ENCODE peak calls at places on chromosomes 11 and 22, in six cellular contexts. Y, R, C, X, L and O are unnamed samples.

GRCh38 chr11:91243065-91243464 is 981.6 kb upstream of the FAT3 start:
- DNase-seq in Y (no peak), R (no peak), C (no peak), X (no peak), L (no peak), O (no peak)

GRCh38 chr11:44243633-44244343 is 66.2 kb downstream of the ALX4 start:
- DNase-seq in Y (peak), R (no peak), C (no peak), X (peak), L (no peak), O (no peak)

GRCh38 chr22:18988958-18989357 is 52.9 kb upstream of the PRODH start:
- DNase-seq in Y (no peak), R (no peak), C (no peak), X (no peak), L (no peak), O (no peak)

GRCh38 chr11:65743928-65744698 is 23.5 kb upstream of the RNASEH2C start:
- DNase-seq in Y (peak), R (peak), C (peak), X (peak), L (no peak), O (peak)

GRCh38 chr11:114886644-114887259 is 208.4 kb downstream of the NXPE2 start:
- DNase-seq in Y (no peak), R (no peak), C (no peak), X (no peak), L (no peak), O (no peak)

GRCh38 chr22:39900306-39901227 is at the start of gene GRAP2:
- DNase-seq in Y (no peak), R (no peak), C (peak), X (no peak), L (peak), O (no peak)

GRCh38 chr22:17381237-17381913 is 12.1 kb downstream of the CECR2 start:
- DNase-seq in Y (no peak), R (no peak), C (no peak), X (peak), L (no peak), O (no peak)

GRCh38 chr11:47572715-47573255 is 6.0 kb downstream of the KBTBD4 start:
- DNase-seq in Y (no peak), R (no peak), C (no peak), X (no peak), L (no peak), O (peak)

GRCh38 chr11:12677131-12677530 is 2.9 kb downstream of the TEAD1 start:
- DNase-seq in Y (no peak), R (no peak), C (no peak), X (no peak), L (no peak), O (peak)

GRCh38 chr22:35418088-35418487 is 18.1 kb downstream of the MCM5 start:
- DNase-seq in Y (no peak), R (no peak), C (no peak), X (no peak), L (no peak), O (no peak)

GRCh38 chr11:84316866-84317560 is 1030.8 kb upstream of the CCDC90B start:
- DNase-seq in Y (no peak), R (no peak), C (no peak), X (no peak), L (no peak), O (no peak)

GRCh38 chr11:118921929-118922744 is 3.6 kb downstream of the BCL9L start:
- DNase-seq in Y (no peak), R (no peak), C (no peak), X (peak), L (no peak), O (peak)

GRCh38 chr11:115054541-115055538 is 376.5 kb downstream of the NXPE2 start:
- DNase-seq in Y (no peak), R (no peak), C (no peak), X (no peak), L (no peak), O (no peak)

GRCh38 chr11:105609832-105610781 is at the start of gene GRIA4:
- DNase-seq in Y (no peak), R (no peak), C (no peak), X (no peak), L (no peak), O (peak)

GRCh38 chr11:112196519-112197087 is 21.3 kb downstream of the BCO2 start:
- DNase-seq in Y (no peak), R (no peak), C (no peak), X (no peak), L (no peak), O (no peak)

GRCh38 chr11:32136654-32137053 is 45.8 kb downstream of the RCN1 start:
- DNase-seq in Y (no peak), R (no peak), C (peak), X (no peak), L (no peak), O (no peak)

GRCh38 chr11:62169448-62169847 is 20.6 kb upstream of the SCGB1D1 start:
- DNase-seq in Y (no peak), R (no peak), C (no peak), X (no peak), L (no peak), O (no peak)

GRCh38 chr11:68924073-68924925 is 20.6 kb downstream of the IGHMBP2 start:
- DNase-seq in Y (no peak), R (no peak), C (no peak), X (no peak), L (no peak), O (no peak)

GRCh38 chr11:72349616-72350218 is 84.6 kb downstream of the CLPB start:
- DNase-seq in Y (no peak), R (no peak), C (peak), X (no peak), L (no peak), O (peak)

GRCh38 chr11:65471410-65471762 is 27.5 kb upstream of the MALAT1 start:
- DNase-seq in Y (no peak), R (no peak), C (peak), X (peak), L (no peak), O (peak)

GRCh38 chr22:23526588-23527315 is 53.3 kb downstream of the IGLL1 start:
- DNase-seq in Y (no peak), R (no peak), C (no peak), X (no peak), L (no peak), O (peak)

GRCh38 chr22:49212002-49212401 is 615.7 kb downstream of the BRD1 start:
- DNase-seq in Y (no peak), R (no peak), C (no peak), X (no peak), L (no peak), O (no peak)

GRCh38 chr11:131370901-131371790 is 731 bp downstream of the NTM start:
- DNase-seq in Y (no peak), R (no peak), C (no peak), X (no peak), L (no peak), O (peak)

GRCh38 chr11:35418847-35419712 is at the start of gene SLC1A2:
- DNase-seq in Y (no peak), R (no peak), C (no peak), X (no peak), L (no peak), O (peak)

GRCh38 chr11:46202696-46203391 is 74.6 kb upstream of the CREB3L1 start:
- DNase-seq in Y (no peak), R (no peak), C (no peak), X (no peak), L (no peak), O (no peak)

GRCh38 chr22:44259366-44260215 is 53.2 kb downstream of the SHISAL1 start:
- DNase-seq in Y (no peak), R (no peak), C (no peak), X (no peak), L (no peak), O (no peak)

GRCh38 chr11:86453290-86454030 is 78.8 kb downstream of the CCDC81 start:
- DNase-seq in Y (no peak), R (no peak), C (no peak), X (no peak), L (no peak), O (no peak)

GRCh38 chr22:49730656-49731055 is 97.0 kb downstream of the BRD1 start:
- DNase-seq in Y (no peak), R (no peak), C (no peak), X (no peak), L (no peak), O (no peak)

GRCh38 chr11:75465701-75466531 is 32.9 kb upstream of the KLHL35 start:
- DNase-seq in Y (no peak), R (no peak), C (no peak), X (no peak), L (no peak), O (no peak)

GRCh38 chr11:61693897-61694840 is 14.0 kb downstream of the DAGLA start:
- DNase-seq in Y (no peak), R (no peak), C (no peak), X (peak), L (no peak), O (no peak)

GRCh38 chr11:126949066-126949945 is 51.3 kb downstream of the KIRREL3 start:
- DNase-seq in Y (no peak), R (no peak), C (no peak), X (no peak), L (no peak), O (no peak)

GRCh38 chr11:47394322-47395224 is 13.8 kb upstream of the SLC39A13 start:
- DNase-seq in Y (no peak), R (peak), C (peak), X (peak), L (no peak), O (no peak)

GRCh38 chr11:81098471-81098870 is 1635.2 kb downstream of the FAM181B start:
- DNase-seq in Y (no peak), R (no peak), C (no peak), X (no peak), L (no peak), O (no peak)

GRCh38 chr22:50253941-50254340 is 2.9 kb upstream of the HDAC10 start:
- DNase-seq in Y (no peak), R (no peak), C (no peak), X (no peak), L (no peak), O (no peak)

GRCh38 chr11:131038597-131038996 is 122.3 kb upstream of the SNX19 start:
- DNase-seq in Y (no peak), R (no peak), C (peak), X (no peak), L (no peak), O (peak)

GRCh38 chr22:21064917-21065864 is 19.4 kb downstream of the LRRC74B start:
- DNase-seq in Y (no peak), R (no peak), C (no peak), X (no peak), L (no peak), O (no peak)

GRCh38 chr11:76885390-76886097 is 24.8 kb downstream of the ACER3 start:
- DNase-seq in Y (no peak), R (no peak), C (no peak), X (no peak), L (no peak), O (no peak)

GRCh38 chr22:19870153-19871022 is 15.7 kb upstream of the GNB1L start:
- DNase-seq in Y (no peak), R (no peak), C (no peak), X (peak), L (no peak), O (no peak)

GRCh38 chr11:76835928-76836612 is 24.6 kb upstream of the ACER3 start:
- DNase-seq in Y (no peak), R (no peak), C (no peak), X (no peak), L (no peak), O (no peak)

GRCh38 chr11:62770778-62771143 is 435 bp upstream of the TAF6L start:
- DNase-seq in Y (no peak), R (no peak), C (no peak), X (peak), L (no peak), O (peak)

DNA sequence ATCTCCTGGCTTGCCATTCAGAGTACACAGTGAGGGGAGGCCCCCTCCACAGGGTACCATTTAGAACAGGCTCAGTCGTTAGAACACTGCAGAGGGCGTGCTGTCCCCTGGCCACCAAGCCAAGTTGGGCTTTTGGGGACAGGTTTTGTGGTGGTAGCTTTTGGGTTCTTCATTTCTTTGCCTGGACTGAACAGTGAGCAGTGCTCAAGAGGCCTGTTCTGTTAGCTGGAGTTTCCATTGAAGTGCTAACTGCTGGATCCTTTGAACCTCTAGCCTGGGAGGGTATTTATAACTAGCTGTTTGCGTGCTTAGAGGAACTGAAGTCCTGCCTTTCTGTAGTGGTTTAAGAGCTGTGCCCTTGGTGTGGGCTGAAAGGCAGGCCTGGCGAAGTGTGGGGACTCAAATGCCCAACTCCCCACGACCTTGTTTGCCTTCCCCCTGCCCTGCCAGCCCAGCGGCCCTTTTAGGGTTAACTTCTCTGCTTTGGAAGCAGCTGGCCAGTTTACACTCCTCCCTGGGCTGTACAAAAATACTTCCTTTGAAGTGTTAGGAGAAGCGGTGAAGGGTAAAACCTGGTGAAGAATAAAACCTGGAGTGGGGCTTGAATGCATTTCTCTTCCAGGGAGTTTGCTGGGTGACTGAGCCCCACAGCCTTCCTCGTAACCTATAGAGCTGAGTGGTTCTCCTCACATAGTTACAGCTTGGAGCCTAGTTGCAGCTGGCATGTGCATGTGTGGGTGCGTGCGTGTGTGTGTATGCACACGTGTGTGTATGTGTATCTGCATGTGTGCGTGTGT is 34.6 kb downstream of the ZNRF3 start:
- DNase-seq in Y (no peak), R (no peak), C (no peak), X (peak), L (no peak), O (peak)
- TF ChIP-seq GABPA in Y (no peak), R (no peak), C (no peak), X (peak), L (no peak), O (no peak)

DNA sequence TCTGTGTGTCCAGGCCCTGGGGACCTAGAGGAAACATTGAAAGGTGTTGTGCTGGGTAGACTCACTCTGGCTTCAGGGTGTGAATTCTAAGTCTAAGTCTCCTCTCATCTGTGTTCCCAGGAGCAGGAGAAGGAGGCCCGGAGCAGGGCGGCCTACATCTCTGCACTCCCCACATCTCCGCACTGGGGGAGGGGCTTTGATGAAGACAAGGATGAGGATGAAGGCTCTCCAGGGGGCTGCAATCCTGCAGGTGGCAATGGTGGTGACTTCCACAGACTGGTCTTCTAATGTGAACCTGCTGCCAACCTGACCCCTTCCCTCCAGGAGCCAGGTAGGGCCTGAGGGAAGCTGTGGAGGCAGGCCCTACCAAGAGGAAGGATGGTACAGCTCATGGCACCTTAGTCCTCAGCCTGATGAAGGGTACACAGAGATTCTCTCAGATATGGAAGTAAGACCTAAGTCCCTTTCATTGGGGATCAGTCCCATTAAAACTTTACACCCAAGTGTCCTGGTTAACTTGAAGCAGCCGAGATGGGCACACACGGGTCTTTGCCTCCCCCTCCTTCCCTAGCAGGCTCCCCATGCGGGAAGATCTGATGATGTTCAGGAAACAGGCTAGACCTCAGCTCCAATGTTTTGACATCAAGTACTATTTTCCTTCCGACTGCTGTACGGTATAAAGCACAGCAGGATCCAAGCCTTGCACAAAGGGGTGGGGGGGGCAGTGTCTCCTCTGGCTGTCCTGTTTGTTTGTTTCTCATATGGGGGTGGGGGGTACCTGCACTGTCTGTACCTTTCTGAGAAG is 25.0 kb downstream of the USP35 start:
- DNase-seq in Y (no peak), R (no peak), C (no peak), X (no peak), L (no peak), O (no peak)
- TF ChIP-seq GABPA in Y (no peak), R (no peak), C (no peak), X (no peak), L (no peak), O (no peak)

GRCh38 chr11:9330387-9331384 is 16.3 kb upstream of the TMEM41B start:
- DNase-seq in Y (no peak), R (no peak), C (no peak), X (no peak), L (no peak), O (no peak)
- TF ChIP-seq GABPA in Y (no peak), R (no peak), C (no peak), X (no peak), L (no peak), O (no peak)

DNA sequence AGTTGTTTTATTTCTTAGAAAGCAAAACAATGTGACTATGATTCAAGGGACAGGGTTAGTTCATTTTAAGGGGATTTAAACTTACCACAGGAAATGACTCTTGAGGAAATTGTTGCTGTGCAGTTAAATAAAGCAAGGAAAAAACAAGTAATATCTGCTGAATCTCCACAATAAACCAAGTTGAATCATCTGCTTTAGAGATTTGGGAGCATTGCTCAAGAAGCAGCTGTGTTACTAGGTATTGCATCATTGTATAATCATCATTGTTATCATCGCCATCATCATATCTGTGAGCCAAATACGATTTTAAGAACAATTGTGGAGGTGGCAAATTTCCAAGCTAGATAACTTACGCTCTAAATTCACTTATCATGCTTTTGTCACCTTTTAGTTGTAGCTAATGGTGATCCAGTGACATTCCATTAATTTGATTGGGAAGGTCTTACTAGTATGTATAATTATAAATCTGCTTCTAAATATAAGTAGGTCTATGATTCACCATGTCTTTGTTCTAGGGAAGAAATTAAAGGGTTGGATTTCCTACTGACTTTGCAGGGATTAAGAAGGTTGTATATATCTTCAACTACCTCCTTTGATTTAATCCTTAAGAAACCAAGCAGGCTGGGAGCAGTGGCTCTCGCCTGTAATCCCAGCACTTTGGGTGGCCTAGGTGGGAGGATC is 19.9 kb downstream of the MMP10 start:
- DNase-seq in Y (no peak), R (peak), C (no peak), X (no peak), L (no peak), O (no peak)
- TF ChIP-seq GABPA in Y (no peak), R (no peak), C (peak), X (no peak), L (no peak), O (no peak)

GRCh38 chr22:22429374-22430108 is 79.0 kb downstream of the ZNF280B start:
- DNase-seq in Y (no peak), R (no peak), C (no peak), X (no peak), L (no peak), O (no peak)

GRCh38 chr22:22431271-22432220 is 77.0 kb downstream of the ZNF280B start:
- DNase-seq in Y (no peak), R (no peak), C (peak), X (peak), L (no peak), O (peak)

GRCh38 chr22:22432937-22433336 is 75.6 kb downstream of the ZNF280B start:
- DNase-seq in Y (no peak), R (no peak), C (no peak), X (no peak), L (no peak), O (no peak)

GRCh38 chr22:22433770-22434169 is 74.8 kb downstream of the ZNF280B start:
- DNase-seq in Y (no peak), R (no peak), C (no peak), X (no peak), L (no peak), O (no peak)

DNA sequence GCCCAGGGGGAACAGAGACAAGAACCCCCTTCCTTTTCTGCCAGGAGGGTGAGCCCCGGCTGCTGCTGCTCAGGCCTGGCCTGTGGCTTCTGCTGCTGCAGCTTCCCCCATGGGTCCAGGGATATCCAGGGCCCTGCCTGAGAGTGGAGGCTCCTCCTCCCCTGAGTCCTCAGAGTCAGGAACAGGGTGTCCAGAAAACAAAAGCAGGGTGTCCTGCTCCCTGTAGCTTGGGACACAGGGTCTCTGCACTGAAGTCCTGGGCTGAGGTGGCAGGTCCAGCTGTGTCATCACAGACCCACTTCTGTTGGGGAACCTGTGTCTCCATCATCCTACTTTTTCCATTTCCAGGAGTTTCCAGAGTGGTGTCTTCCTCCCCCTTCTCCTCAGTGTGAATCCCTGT is 76.1 kb downstream of the ZNF280B start:
- DNase-seq in Y (no peak), R (no peak), C (no peak), X (no peak), L (no peak), O (no peak)
- TF ChIP-seq GABPA in Y (no peak), R (no peak), C (no peak), X (no peak), L (no peak), O (no peak)

GRCh38 chr22:45490836-45491235 is 11.8 kb upstream of the FBLN1 start:
- DNase-seq in Y (no peak), R (no peak), C (no peak), X (peak), L (no peak), O (no peak)
- TF ChIP-seq GABPA in Y (no peak), R (no peak), C (no peak), X (no peak), L (no peak), O (no peak)